ENCODE peak calls at places on chromosomes 4 and X, in seven cellular contexts. Y is NCI-H1694; M is kidney epithelial cell; Q is esophagus squamous epithelium; N is CD8-positive, alpha-beta memory T cell; H is putamen; P is OCI-LY7. J is an unnamed sample.

GRCh38 chr4:164204434-164204833 is 549.5 kb upstream of the SMIM31 start:
- DNase-seq in P (no peak), N (no peak), Q (no peak), Y (no peak), M (peak), H (peak), J (no peak)

GRCh38 chrX:69189972-69190371 is 24.7 kb upstream of the PJA1 start:
- DNase-seq in Q (no peak), Y (no peak), H (peak), P (no peak), N (no peak), M (no peak), J (no peak)

GRCh38 chr4:157128395-157128794 is 52.4 kb downstream of the GLRB start:
- DNase-seq in Q (no peak), H (peak), Y (no peak), M (no peak), N (no peak), P (no peak), J (no peak)

GRCh38 chrX:30570505-30570904 is 7.1 kb downstream of the TASL start:
- DNase-seq in M (no peak), Q (no peak), Y (no peak), P (peak), N (no peak), H (no peak), J (no peak)

GRCh38 chr4:140103676-140104075 is 50.3 kb downstream of the MAML3 start:
- DNase-seq in Q (no peak), Y (no peak), P (peak), H (no peak), M (no peak), N (no peak), J (no peak)

GRCh38 chr4:143099693-143100092 is 85.0 kb upstream of the USP38 start:
- DNase-seq in H (no peak), Y (no peak), M (no peak), Q (no peak), N (no peak), P (no peak), J (no peak)

GRCh38 chr4:6207602-6208001 is 7.3 kb upstream of the JAKMIP1 start:
- DNase-seq in P (no peak), Q (no peak), N (no peak), Y (no peak), H (no peak), M (no peak), J (no peak)

GRCh38 chr4:33187035-33187434 is 2466.9 kb downstream of the PCDH7 start:
- DNase-seq in P (no peak), Q (no peak), N (no peak), H (no peak), Y (no peak), M (no peak), J (no peak)

GRCh38 chr4:86400216-86400615 is 40.4 kb upstream of the MAPK10 start:
- DNase-seq in Y (no peak), M (no peak), H (no peak), Q (no peak), P (no peak), N (no peak), J (no peak)

GRCh38 chrX:150899191-150899757 is 806 bp upstream of the CD99L2 start:
- DNase-seq in P (peak), N (peak), Q (no peak), Y (no peak), M (no peak), H (peak), J (peak)

GRCh38 chrX:41881166-41881565 is 42.2 kb downstream of the CASK start:
- DNase-seq in H (no peak), P (peak), Y (no peak), M (no peak), N (no peak), Q (no peak), J (no peak)

GRCh38 chr4:40251366-40251765 is 54.5 kb downstream of the RHOH start:
- DNase-seq in N (no peak), P (no peak), Q (no peak), Y (no peak), M (peak), H (no peak), J (no peak)

GRCh38 chr4:53937918-53938317 is 126.5 kb downstream of the CHIC2 start:
- DNase-seq in M (no peak), Q (no peak), H (no peak), N (no peak), Y (no peak), P (no peak), J (no peak)

GRCh38 chr4:14023901-14024300 is 396.4 kb upstream of the BOD1L1 start:
- DNase-seq in M (no peak), P (no peak), Q (no peak), H (no peak), N (no peak), Y (no peak), J (no peak)

GRCh38 chr4:112677519-112678091 is 40.7 kb downstream of the LARP7 start:
- DNase-seq in M (no peak), H (no peak), Q (no peak), Y (no peak), P (no peak), N (no peak), J (no peak)

GRCh38 chr4:74934016-74934821 is 1.3 kb downstream of the PARM1 start:
- DNase-seq in H (peak), P (no peak), Q (no peak), N (no peak), M (no peak), Y (peak), J (no peak)

GRCh38 chrX:69153060-69153730 is 12.1 kb downstream of the PJA1 start:
- DNase-seq in N (no peak), Q (no peak), M (no peak), H (peak), Y (no peak), P (no peak), J (no peak)